ENCODE peak calls at places on chromosomes 11 and 22, in five cellular contexts. One of them, this sample, is unnamed.

GRCh38 chr11:65308281-65308891 is 6.3 kb upstream of the CDC42EP2 start:
- DNase-seq in spleen: peak; percentile 86
- DNase-seq in breast epithelium: no peak
- DNase-seq in K562: no peak
- DNase-seq in stomach: peak; percentile 40
- DNase-seq in this sample: no peak

GRCh38 chr11:100031973-100032372 is 655.1 kb upstream of the ARHGAP42 start:
- DNase-seq in breast epithelium: no peak
- DNase-seq in spleen: no peak
- DNase-seq in stomach: no peak
- DNase-seq in K562: no peak
- DNase-seq in this sample: no peak

GRCh38 chr11:61315260-61315659 is 17.6 kb downstream of the DDB1 start:
- DNase-seq in K562: no peak
- DNase-seq in breast epithelium: no peak
- DNase-seq in stomach: no peak
- DNase-seq in spleen: no peak
- DNase-seq in this sample: no peak

GRCh38 chr11:3014314-3014938 is 22.3 kb upstream of the NAP1L4 start:
- DNase-seq in spleen: peak; percentile 86
- DNase-seq in breast epithelium: no peak
- DNase-seq in stomach: no peak
- DNase-seq in K562: no peak
- DNase-seq in this sample: no peak

GRCh38 chr11:12914401-12914912 is 94.7 kb upstream of the RASSF10 start:
- DNase-seq in breast epithelium: no peak
- DNase-seq in K562: peak; percentile 43
- DNase-seq in stomach: no peak
- DNase-seq in spleen: no peak
- DNase-seq in this sample: peak; percentile 25

GRCh38 chr11:108943853-108944252 is 279.0 kb downstream of the DDX10 start:
- DNase-seq in stomach: no peak
- DNase-seq in breast epithelium: no peak
- DNase-seq in K562: no peak
- DNase-seq in spleen: no peak
- DNase-seq in this sample: no peak

GRCh38 chr11:104442320-104442719 is 278.4 kb upstream of the PDGFD start:
- DNase-seq in breast epithelium: no peak
- DNase-seq in spleen: no peak
- DNase-seq in stomach: no peak
- DNase-seq in K562: no peak
- DNase-seq in this sample: no peak

GRCh38 chr11:3156282-3156660 is 8.8 kb downstream of the OSBPL5 start:
- DNase-seq in breast epithelium: no peak
- DNase-seq in K562: no peak
- DNase-seq in stomach: no peak
- DNase-seq in spleen: peak; percentile 70
- DNase-seq in this sample: no peak

GRCh38 chr22:29167032-29167911 is 38.4 kb upstream of the EMID1 start:
- DNase-seq in stomach: no peak
- DNase-seq in spleen: peak; percentile 86
- DNase-seq in K562: no peak
- DNase-seq in breast epithelium: no peak
- DNase-seq in this sample: no peak

GRCh38 chr22:42962295-42963230 is 52.4 kb downstream of the PACSIN2 start:
- DNase-seq in stomach: peak; percentile 40
- DNase-seq in spleen: no peak
- DNase-seq in K562: no peak
- DNase-seq in breast epithelium: no peak
- DNase-seq in this sample: peak; percentile 34

GRCh38 chr11:101955278-101955677 is 39.0 kb upstream of the ANGPTL5 start:
- DNase-seq in breast epithelium: no peak
- DNase-seq in K562: no peak
- DNase-seq in stomach: no peak
- DNase-seq in spleen: no peak
- DNase-seq in this sample: no peak

GRCh38 chr11:75323609-75324008 is 27.9 kb downstream of the ARRB1 start:
- DNase-seq in K562: no peak
- DNase-seq in breast epithelium: no peak
- DNase-seq in spleen: no peak
- DNase-seq in stomach: peak; percentile 75
- DNase-seq in this sample: no peak

GRCh38 chr22:29253561-29254282 is 14.1 kb downstream of the RHBDD3 start:
- DNase-seq in spleen: no peak
- DNase-seq in stomach: peak; percentile 18
- DNase-seq in breast epithelium: no peak
- DNase-seq in K562: no peak
- DNase-seq in this sample: no peak

GRCh38 chr11:30478923-30479322 is 107.2 kb downstream of the MPPED2 start:
- DNase-seq in spleen: no peak
- DNase-seq in K562: no peak
- DNase-seq in breast epithelium: no peak
- DNase-seq in stomach: no peak
- DNase-seq in this sample: no peak

GRCh38 chr22:22030493-22031182 is 48.1 kb upstream of the TOP3B start:
- DNase-seq in spleen: peak; percentile 88
- DNase-seq in K562: peak; percentile 73
- DNase-seq in stomach: no peak
- DNase-seq in breast epithelium: no peak
- DNase-seq in this sample: no peak

GRCh38 chr11:47215366-47215925 is 672 bp downstream of the DDB2 start:
- DNase-seq in stomach: no peak
- DNase-seq in breast epithelium: no peak
- DNase-seq in K562: peak; percentile 4
- DNase-seq in spleen: no peak
- DNase-seq in this sample: no peak
- TF ChIP-seq POLR2A in stomach: no peak
- TF ChIP-seq POLR2A in breast epithelium: no peak
- TF ChIP-seq POLR2A in K562: no peak
- TF ChIP-seq POLR2A in spleen: no peak
- TF ChIP-seq POLR2A in this sample: no peak

DNA sequence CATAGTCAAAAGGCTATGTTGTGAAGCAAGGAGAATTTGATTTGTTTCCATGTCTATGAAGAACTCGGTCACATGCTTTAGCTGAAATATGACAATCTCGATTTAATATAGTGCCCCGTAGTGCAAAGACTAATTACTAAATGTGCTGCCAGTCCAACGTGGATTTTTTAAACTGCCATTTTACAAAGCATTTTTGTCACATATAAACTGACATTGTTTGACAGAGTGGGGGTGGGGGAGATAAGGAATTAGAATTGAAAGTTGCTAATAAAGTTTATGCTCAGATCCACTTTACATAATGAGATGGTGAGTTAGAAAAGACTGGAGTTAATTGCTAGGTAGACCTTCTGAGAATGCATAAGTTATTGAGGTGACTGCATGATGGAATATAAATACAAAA is 159.0 kb upstream of the MTNR1B start:
- DNase-seq in spleen: no peak
- DNase-seq in K562: no peak
- DNase-seq in stomach: no peak
- DNase-seq in breast epithelium: no peak
- DNase-seq in this sample: no peak
- TF ChIP-seq POLR2AphosphoS5 in spleen: no peak
- TF ChIP-seq POLR2AphosphoS5 in K562: no peak
- TF ChIP-seq POLR2AphosphoS5 in stomach: no peak
- TF ChIP-seq POLR2AphosphoS5 in breast epithelium: no peak
- TF ChIP-seq POLR2AphosphoS5 in this sample: no peak

DNA sequence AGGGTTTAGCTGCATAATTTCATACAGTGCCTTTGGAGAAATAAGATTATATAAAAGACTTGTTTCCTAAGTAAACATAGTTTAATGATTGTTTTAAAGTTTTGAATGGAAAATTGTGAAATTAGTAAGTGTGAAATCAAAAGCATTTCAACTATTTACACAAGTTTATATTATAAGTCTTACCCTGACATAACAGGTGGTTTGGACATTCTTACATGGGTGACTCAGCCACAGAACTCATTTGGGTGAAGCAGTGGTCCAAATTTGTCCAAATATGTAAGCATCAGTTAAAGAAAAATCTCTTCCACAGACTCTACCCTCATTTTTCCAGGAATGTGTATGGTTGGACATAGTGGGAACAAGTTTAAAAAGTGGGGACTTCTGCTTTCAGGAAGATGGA is 68.0 kb downstream of the USP47 start:
- DNase-seq in K562: no peak
- DNase-seq in stomach: no peak
- DNase-seq in breast epithelium: no peak
- DNase-seq in spleen: no peak
- DNase-seq in this sample: no peak
- H3K27ac ChIP-seq in K562: no peak overlapping the region
- H3K27ac ChIP-seq in stomach: no peak overlapping the region
- H3K27ac ChIP-seq in breast epithelium: no peak overlapping the region
- H3K27ac ChIP-seq in spleen: no peak overlapping the region
- H3K27ac ChIP-seq in this sample: no peak overlapping the region

GRCh38 chr11:32829157-32829679 is 509 bp upstream of the PRRG4 start:
- DNase-seq in K562: no peak
- DNase-seq in spleen: no peak
- DNase-seq in stomach: no peak
- DNase-seq in breast epithelium: no peak
- DNase-seq in this sample: no peak
- TF ChIP-seq POLR2A in K562: no peak
- TF ChIP-seq POLR2A in spleen: no peak
- TF ChIP-seq POLR2A in stomach: no peak
- TF ChIP-seq POLR2A in breast epithelium: no peak
- TF ChIP-seq POLR2A in this sample: no peak

DNA sequence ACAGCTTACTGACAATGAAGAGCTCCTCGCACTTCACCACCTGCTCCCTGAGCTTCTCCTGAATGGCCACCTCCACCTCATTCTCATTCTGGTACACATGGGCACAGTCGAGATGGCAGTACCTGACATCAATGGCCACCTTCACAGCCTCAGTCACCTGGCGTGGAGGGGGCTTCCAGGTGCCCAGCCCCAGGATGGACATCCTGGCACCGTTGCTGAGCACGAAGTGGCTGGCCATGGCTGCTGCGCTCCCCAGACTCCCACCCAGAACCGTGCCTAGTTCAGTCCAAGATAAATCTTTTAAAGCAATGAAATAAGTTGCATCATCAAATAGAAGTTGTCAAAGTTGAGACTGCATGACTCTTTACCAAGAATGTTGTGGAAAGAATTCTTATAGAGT is 128.1 kb upstream of the SOX6 start:
- DNase-seq in spleen: peak; percentile 47
- DNase-seq in breast epithelium: no peak
- DNase-seq in stomach: no peak
- DNase-seq in K562: no peak
- DNase-seq in this sample: no peak
- TF ChIP-seq POLR2AphosphoS5 in spleen: no peak
- TF ChIP-seq POLR2AphosphoS5 in breast epithelium: no peak
- TF ChIP-seq POLR2AphosphoS5 in stomach: no peak
- TF ChIP-seq POLR2AphosphoS5 in K562: no peak
- TF ChIP-seq POLR2AphosphoS5 in this sample: no peak

GRCh38 chr11:64242920-64243854 is 2.3 kb downstream of the FKBP2 start:
- DNase-seq in stomach: no peak
- DNase-seq in K562: no peak
- DNase-seq in spleen: no peak
- DNase-seq in breast epithelium: no peak
- DNase-seq in this sample: no peak
- H3K27ac ChIP-seq in stomach: peak overlapping the region; percentile 100
- H3K27ac ChIP-seq in K562: peak overlapping the region; percentile 95
- H3K27ac ChIP-seq in spleen: no peak overlapping the region
- H3K27ac ChIP-seq in breast epithelium: peak overlapping the region; percentile 17
- H3K27ac ChIP-seq in this sample: peak overlapping the region; percentile 95

GRCh38 chr11:85945296-85945695 is 90.1 kb downstream of the CCDC83 start:
- DNase-seq in spleen: no peak
- DNase-seq in stomach: no peak
- DNase-seq in breast epithelium: no peak
- DNase-seq in K562: no peak
- DNase-seq in this sample: no peak

GRCh38 chr11:85947431-85948272 is 92.5 kb downstream of the CCDC83 start:
- DNase-seq in stomach: no peak
- DNase-seq in breast epithelium: no peak
- DNase-seq in K562: no peak
- DNase-seq in spleen: no peak
- DNase-seq in this sample: no peak

GRCh38 chr11:85945788-85946187 is 90.6 kb downstream of the CCDC83 start:
- DNase-seq in stomach: no peak
- DNase-seq in breast epithelium: no peak
- DNase-seq in spleen: no peak
- DNase-seq in K562: no peak
- DNase-seq in this sample: no peak

GRCh38 chr11:85948884-85949283 is 93.7 kb downstream of the CCDC83 start:
- DNase-seq in breast epithelium: no peak
- DNase-seq in K562: no peak
- DNase-seq in spleen: no peak
- DNase-seq in stomach: no peak
- DNase-seq in this sample: no peak

DNA sequence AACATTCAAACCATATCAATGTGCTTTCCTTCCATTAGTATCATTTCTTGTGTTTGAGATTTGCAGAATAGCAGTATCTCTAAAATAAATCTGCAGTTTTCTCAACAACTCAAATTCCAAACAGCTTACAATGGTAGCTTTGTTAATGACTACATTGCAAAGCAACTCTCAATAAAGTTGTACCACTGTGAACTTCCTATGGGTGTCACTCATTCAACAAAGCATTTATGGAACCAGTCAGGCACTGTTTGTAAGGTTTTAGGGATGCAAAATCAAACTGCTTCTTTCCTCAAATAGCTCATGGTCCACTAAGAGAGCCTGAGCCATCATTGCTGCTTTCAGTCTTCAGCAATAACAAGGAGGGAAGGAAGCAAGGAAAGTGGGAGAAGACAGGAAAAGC is 91.0 kb downstream of the CCDC83 start:
- DNase-seq in breast epithelium: no peak
- DNase-seq in spleen: no peak
- DNase-seq in K562: no peak
- DNase-seq in stomach: no peak
- DNase-seq in this sample: no peak
- TF ChIP-seq POLR2A in breast epithelium: no peak
- TF ChIP-seq POLR2A in spleen: no peak
- TF ChIP-seq POLR2A in K562: no peak
- TF ChIP-seq POLR2A in stomach: no peak
- TF ChIP-seq POLR2A in this sample: no peak

GRCh38 chr11:125338886-125339811 is 156.9 kb downstream of the FEZ1 start:
- DNase-seq in spleen: peak; percentile 51
- DNase-seq in stomach: no peak
- DNase-seq in K562: no peak
- DNase-seq in breast epithelium: no peak
- DNase-seq in this sample: no peak
- TF ChIP-seq POLR2AphosphoS5 in spleen: peak; percentile 9
- TF ChIP-seq POLR2AphosphoS5 in stomach: no peak
- TF ChIP-seq POLR2AphosphoS5 in K562: no peak
- TF ChIP-seq POLR2AphosphoS5 in breast epithelium: no peak
- TF ChIP-seq POLR2AphosphoS5 in this sample: no peak

This sample was measured in prostate gland.